ENCODE peak calls at places on chromosomes 2 and 18, in five cellular contexts. One of them, this sample, is unnamed.

GRCh38 chr2:11056614-11057013 is 98.7 kb upstream of the SLC66A3 start:
- DNase-seq in GM12878: no peak
- DNase-seq in HepG2: no peak
- DNase-seq in K562: no peak
- DNase-seq in H1: no peak
- DNase-seq in this sample: peak

GRCh38 chr2:28155071-28155470 is 237.6 kb upstream of the FOSL2 start:
- DNase-seq in K562: no peak
- DNase-seq in GM12878: no peak
- DNase-seq in H1: no peak
- DNase-seq in HepG2: no peak
- DNase-seq in this sample: no peak

GRCh38 chr2:154375625-154376020 is 322.9 kb upstream of the KCNJ3 start:
- DNase-seq in H1: no peak
- DNase-seq in GM12878: no peak
- DNase-seq in K562: no peak
- DNase-seq in HepG2: peak
- DNase-seq in this sample: peak

GRCh38 chr2:176763111-176763510 is 449.5 kb upstream of the HNRNPA3 start:
- DNase-seq in K562: no peak
- DNase-seq in GM12878: no peak
- DNase-seq in HepG2: no peak
- DNase-seq in H1: no peak
- DNase-seq in this sample: no peak

GRCh38 chr2:98909381-98910211 is 26.4 kb downstream of the CRACDL start:
- DNase-seq in H1: peak
- DNase-seq in GM12878: no peak
- DNase-seq in K562: no peak
- DNase-seq in HepG2: peak
- DNase-seq in this sample: peak

GRCh38 chr18:32373995-32374394 is 96.7 kb downstream of the GAREM1 start:
- DNase-seq in H1: no peak
- DNase-seq in K562: no peak
- DNase-seq in GM12878: no peak
- DNase-seq in HepG2: no peak
- DNase-seq in this sample: no peak

GRCh38 chr2:137957033-137957432 is 7.2 kb upstream of the HNMT start:
- DNase-seq in K562: no peak
- DNase-seq in H1: no peak
- DNase-seq in GM12878: no peak
- DNase-seq in HepG2: peak
- DNase-seq in this sample: no peak

GRCh38 chr2:113240915-113241911 is 37.5 kb downstream of the PAX8 start:
- DNase-seq in H1: peak
- DNase-seq in K562: peak
- DNase-seq in HepG2: peak
- DNase-seq in GM12878: no peak
- DNase-seq in this sample: peak

GRCh38 chr18:58952871-58953270 is 88.2 kb downstream of the ZNF532 start:
- DNase-seq in K562: no peak
- DNase-seq in HepG2: peak
- DNase-seq in GM12878: no peak
- DNase-seq in H1: no peak
- DNase-seq in this sample: no peak

GRCh38 chr18:58953627-58954026 is 89.0 kb downstream of the ZNF532 start:
- DNase-seq in H1: no peak
- DNase-seq in K562: no peak
- DNase-seq in GM12878: no peak
- DNase-seq in HepG2: peak
- DNase-seq in this sample: peak

GRCh38 chr18:58952303-58952702 is 87.6 kb downstream of the ZNF532 start:
- DNase-seq in H1: no peak
- DNase-seq in GM12878: no peak
- DNase-seq in K562: no peak
- DNase-seq in HepG2: no peak
- DNase-seq in this sample: no peak

GRCh38 chr18:58947136-58947732 is 82.6 kb downstream of the ZNF532 start:
- DNase-seq in K562: no peak
- DNase-seq in HepG2: no peak
- DNase-seq in GM12878: no peak
- DNase-seq in H1: no peak
- DNase-seq in this sample: no peak

DNA sequence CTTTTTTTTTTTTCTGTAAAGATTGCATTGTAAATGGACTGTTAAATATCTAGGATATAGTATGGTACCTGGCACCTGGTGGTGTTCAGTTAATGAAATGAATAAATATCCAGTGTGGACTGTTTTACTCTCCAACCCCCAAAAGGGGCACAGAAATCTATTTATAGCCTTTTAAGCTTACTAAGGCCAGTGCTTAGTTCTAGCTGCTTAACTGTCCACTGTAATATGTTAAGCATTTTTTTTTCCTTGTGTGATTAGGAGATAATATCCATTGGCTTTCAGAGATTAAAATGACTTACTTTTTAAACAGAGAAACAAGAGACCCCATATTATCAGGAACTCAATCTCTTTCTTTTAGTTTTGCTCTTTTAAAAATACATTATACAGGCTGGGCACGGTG is 84.4 kb downstream of the ZNF532 start:
- DNase-seq in GM12878: no peak
- DNase-seq in HepG2: no peak
- DNase-seq in K562: no peak
- DNase-seq in H1: no peak
- DNase-seq in this sample: no peak
- H2AFZ ChIP-seq in GM12878: no peak
- H2AFZ ChIP-seq in HepG2: no peak
- H2AFZ ChIP-seq in K562: no peak
- H2AFZ ChIP-seq in H1: no peak
- H2AFZ ChIP-seq in this sample: no peak

DNA sequence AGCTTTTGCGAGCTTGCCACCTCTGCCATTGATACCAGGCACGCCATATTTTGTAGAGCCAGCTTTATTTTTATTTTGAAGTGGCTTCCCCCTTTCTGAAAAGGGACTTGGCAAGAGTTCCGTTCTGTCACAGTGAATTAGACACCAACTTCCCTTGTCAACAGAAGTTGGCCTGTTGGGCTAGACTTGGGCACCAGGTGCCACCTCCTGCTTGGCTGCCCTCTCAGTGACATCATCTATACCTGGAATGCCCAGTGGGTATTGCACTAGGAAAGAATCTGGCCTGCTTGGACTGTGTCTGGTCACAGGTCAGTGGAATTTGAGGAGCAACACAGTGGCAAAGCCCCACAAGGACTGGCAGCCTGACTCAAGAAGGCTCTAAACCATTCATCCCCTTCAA is 101.0 kb downstream of the BCL2L11 start:
- DNase-seq in GM12878: no peak
- DNase-seq in H1: no peak
- DNase-seq in HepG2: no peak
- DNase-seq in K562: no peak
- DNase-seq in this sample: no peak
- TF ChIP-seq CHD2 in GM12878: no peak
- TF ChIP-seq CHD2 in H1: no peak
- TF ChIP-seq CHD2 in HepG2: no peak
- TF ChIP-seq CHD2 in K562: no peak
- TF ChIP-seq CHD2 in this sample: no peak

GRCh38 chr2:42961385-42961800 is 169.0 kb upstream of the HAAO start:
- DNase-seq in K562: no peak
- DNase-seq in HepG2: no peak
- DNase-seq in H1: no peak
- DNase-seq in GM12878: no peak
- DNase-seq in this sample: no peak
- H2AFZ ChIP-seq in K562: peak
- H2AFZ ChIP-seq in HepG2: no peak
- H2AFZ ChIP-seq in H1: peak
- H2AFZ ChIP-seq in GM12878: no peak
- H2AFZ ChIP-seq in this sample: no peak

DNA sequence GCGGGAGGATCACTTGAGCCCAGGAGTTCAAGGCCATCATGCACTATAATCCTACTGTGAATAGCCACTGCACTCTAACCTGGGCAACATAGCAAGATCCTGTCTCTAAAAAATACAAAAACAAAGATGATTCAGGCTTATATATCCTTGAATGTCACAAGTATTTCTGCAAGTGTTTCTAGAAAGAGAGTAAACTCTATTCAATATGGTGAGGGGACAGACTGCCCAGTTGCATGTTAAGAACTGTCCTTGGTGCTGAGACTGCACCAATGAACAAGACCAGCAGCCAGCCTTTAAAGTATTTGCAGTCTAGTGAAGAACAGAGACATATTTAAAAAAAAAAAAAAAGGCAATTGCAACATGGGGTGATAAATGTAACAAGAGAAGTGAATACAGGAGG is 16.4 kb downstream of the MAP3K19 start:
- DNase-seq in K562: no peak
- DNase-seq in HepG2: peak
- DNase-seq in GM12878: no peak
- DNase-seq in H1: no peak
- DNase-seq in this sample: no peak
- TF ChIP-seq CHD2 in K562: no peak
- TF ChIP-seq CHD2 in HepG2: no peak
- TF ChIP-seq CHD2 in GM12878: no peak
- TF ChIP-seq CHD2 in H1: no peak
- TF ChIP-seq CHD2 in this sample: no peak

DNA sequence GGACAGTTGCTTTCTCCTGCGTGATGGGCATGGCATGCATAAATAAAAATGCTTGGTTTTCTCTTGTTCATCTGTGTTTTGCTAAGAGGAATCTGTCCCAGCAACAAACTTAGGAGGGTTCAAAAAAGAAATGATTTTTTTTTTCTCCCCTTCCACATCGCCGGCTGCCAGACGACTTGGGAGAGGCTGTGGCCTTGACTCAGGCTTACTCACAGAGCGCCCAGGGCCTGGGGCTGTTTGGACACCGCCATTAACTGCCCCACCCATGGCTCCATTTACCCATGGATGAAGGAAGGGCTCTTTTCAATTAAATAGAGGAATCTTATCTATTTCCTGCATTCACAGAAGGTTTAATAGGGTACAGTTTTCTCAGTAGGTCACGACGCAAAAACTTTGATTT is 22.3 kb upstream of the SERPINB5 start:
- DNase-seq in K562: no peak
- DNase-seq in HepG2: no peak
- DNase-seq in GM12878: no peak
- DNase-seq in H1: no peak
- DNase-seq in this sample: no peak
- H2AFZ ChIP-seq in K562: no peak
- H2AFZ ChIP-seq in HepG2: no peak
- H2AFZ ChIP-seq in GM12878: no peak
- H2AFZ ChIP-seq in H1: no peak
- H2AFZ ChIP-seq in this sample: no peak

GRCh38 chr2:21406983-21407382 is 283.2 kb downstream of the TDRD15 start:
- DNase-seq in H1: no peak
- DNase-seq in GM12878: no peak
- DNase-seq in HepG2: no peak
- DNase-seq in K562: no peak
- DNase-seq in this sample: peak
- TF ChIP-seq CHD2 in H1: no peak
- TF ChIP-seq CHD2 in GM12878: no peak
- TF ChIP-seq CHD2 in HepG2: no peak
- TF ChIP-seq CHD2 in K562: no peak
- TF ChIP-seq CHD2 in this sample: peak

DNA sequence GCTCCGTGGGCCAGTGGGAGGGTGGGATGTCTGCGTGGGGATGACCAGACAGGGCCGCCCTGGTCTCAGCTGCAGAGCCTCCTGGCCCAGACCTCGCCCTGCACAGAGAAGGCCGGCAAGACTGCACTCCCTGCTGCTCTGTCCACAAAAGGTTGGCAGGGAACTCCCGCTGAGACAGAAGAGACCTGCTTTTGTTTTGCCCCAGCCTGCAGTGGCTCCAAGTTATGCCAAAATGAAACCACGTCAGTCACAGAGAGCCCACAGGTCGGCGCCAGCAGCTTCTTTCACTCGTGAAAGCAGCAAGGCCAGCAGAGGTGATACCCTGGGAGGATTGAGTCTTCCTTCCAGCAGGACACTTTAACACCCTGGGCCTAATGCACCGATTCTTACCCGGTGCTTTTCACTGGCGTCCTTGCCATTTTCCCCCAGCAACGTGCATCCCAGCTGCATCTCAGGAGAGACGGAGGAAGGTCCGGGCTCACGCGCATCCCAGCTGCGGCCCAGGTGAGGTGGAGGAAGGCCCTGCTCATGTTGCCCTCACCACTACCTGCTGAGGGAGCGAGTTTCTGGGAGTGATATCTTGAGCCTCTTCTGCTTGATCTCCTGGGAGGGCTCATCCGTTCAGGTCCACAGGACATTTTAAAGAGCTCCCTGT is 22.1 kb upstream of the CTDP1 start:
- DNase-seq in H1: no peak
- DNase-seq in GM12878: no peak
- DNase-seq in HepG2: no peak
- DNase-seq in K562: no peak
- DNase-seq in this sample: no peak
- H2AFZ ChIP-seq in H1: peak
- H2AFZ ChIP-seq in GM12878: no peak
- H2AFZ ChIP-seq in HepG2: no peak
- H2AFZ ChIP-seq in K562: no peak
- H2AFZ ChIP-seq in this sample: no peak

GRCh38 chr2:205741256-205741978 is 59.1 kb downstream of the NRP2 start:
- DNase-seq in HepG2: no peak
- DNase-seq in GM12878: no peak
- DNase-seq in H1: no peak
- DNase-seq in K562: no peak
- DNase-seq in this sample: no peak
- TF ChIP-seq CHD2 in HepG2: no peak
- TF ChIP-seq CHD2 in GM12878: no peak
- TF ChIP-seq CHD2 in H1: no peak
- TF ChIP-seq CHD2 in K562: no peak
- TF ChIP-seq CHD2 in this sample: no peak

GRCh38 chr2:133792223-133792622 is 224.0 kb upstream of the NCKAP5 start:
- DNase-seq in K562: no peak
- DNase-seq in H1: no peak
- DNase-seq in GM12878: no peak
- DNase-seq in HepG2: no peak
- DNase-seq in this sample: no peak

GRCh38 chr2:133788391-133788790 is 220.1 kb upstream of the NCKAP5 start:
- DNase-seq in H1: no peak
- DNase-seq in K562: no peak
- DNase-seq in HepG2: no peak
- DNase-seq in GM12878: no peak
- DNase-seq in this sample: no peak

GRCh38 chr2:133789743-133790142 is 221.5 kb upstream of the NCKAP5 start:
- DNase-seq in K562: no peak
- DNase-seq in GM12878: no peak
- DNase-seq in H1: no peak
- DNase-seq in HepG2: peak
- DNase-seq in this sample: no peak

GRCh38 chr2:133791191-133791590 is 222.9 kb upstream of the NCKAP5 start:
- DNase-seq in GM12878: no peak
- DNase-seq in K562: no peak
- DNase-seq in H1: no peak
- DNase-seq in HepG2: no peak
- DNase-seq in this sample: no peak

DNA sequence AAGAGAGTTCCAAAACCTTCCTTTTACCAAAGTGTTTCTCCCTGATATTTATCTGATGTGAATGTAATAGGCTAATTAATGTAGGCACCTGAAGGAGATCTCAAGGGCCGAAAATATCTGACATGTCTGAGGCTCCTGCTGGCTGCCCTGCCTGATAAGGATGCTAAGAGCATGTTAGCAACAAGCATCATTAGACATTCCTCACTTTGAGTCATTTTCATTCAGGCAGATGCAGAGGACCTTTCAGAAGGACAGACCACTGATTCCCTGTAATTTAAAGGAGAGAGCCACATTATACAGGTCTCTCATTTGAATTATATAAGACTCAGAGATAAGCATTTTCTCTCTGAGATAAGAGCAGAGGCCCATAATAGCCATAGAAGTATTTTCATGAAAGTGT is 222.4 kb upstream of the NCKAP5 start:
- DNase-seq in GM12878: no peak
- DNase-seq in H1: no peak
- DNase-seq in K562: no peak
- DNase-seq in HepG2: no peak
- DNase-seq in this sample: no peak
- H2AFZ ChIP-seq in GM12878: no peak
- H2AFZ ChIP-seq in H1: no peak
- H2AFZ ChIP-seq in K562: no peak
- H2AFZ ChIP-seq in HepG2: no peak
- H2AFZ ChIP-seq in this sample: peak